ENCODE peak calls at places on chromosomes 4 and X, in ten cellular contexts. One of them, this sample, is unnamed.
A peak's percentile ranks its signal among the peaks of the same experiment; 100 is the strongest.

GRCh38 chr4:71857713-71858451 is 74.0 kb upstream of the GC start:
- DNase-seq in activated CD8-positive, alpha-beta T cell treated with anti-CD3 and anti-CD28 coated beads for 36 hours: no peak
- DNase-seq in Caco-2: peak; percentile 43
- DNase-seq in PC-3: no peak
- DNase-seq in fibroblast of lung: no peak
- DNase-seq in lung: peak; percentile 31
- DNase-seq in stimulated activated CD4-positive, alpha-beta T cell treated with anti-CD3 and anti-CD28 coated beads, Interleukin-15, amount 100 ng/mL, for 1 hour: no peak
- DNase-seq in NCI-H460: no peak
- DNase-seq in posterior vena cava: no peak
- DNase-seq in C1 segment of cervical spinal cord: no peak
- DNase-seq in this sample: no peak

GRCh38 chrX:46791927-46792825 is 33.3 kb upstream of the SLC9A7 start:
- DNase-seq in activated CD8-positive, alpha-beta T cell treated with anti-CD3 and anti-CD28 coated beads for 36 hours: peak; percentile 13
- DNase-seq in Caco-2: no peak
- DNase-seq in PC-3: peak; percentile 96
- DNase-seq in fibroblast of lung: peak; percentile 97
- DNase-seq in lung: no peak
- DNase-seq in stimulated activated CD4-positive, alpha-beta T cell treated with anti-CD3 and anti-CD28 coated beads, Interleukin-15, amount 100 ng/mL, for 1 hour: no peak
- DNase-seq in NCI-H460: no peak
- DNase-seq in posterior vena cava: no peak
- DNase-seq in C1 segment of cervical spinal cord: peak; percentile 1
- DNase-seq in this sample: peak; percentile 38

GRCh38 chr4:170420255-170420693 is 330.5 kb upstream of the AADAT start:
- DNase-seq in activated CD8-positive, alpha-beta T cell treated with anti-CD3 and anti-CD28 coated beads for 36 hours: no peak
- DNase-seq in Caco-2: no peak
- DNase-seq in PC-3: peak; percentile 14
- DNase-seq in fibroblast of lung: peak; percentile 23
- DNase-seq in lung: no peak
- DNase-seq in stimulated activated CD4-positive, alpha-beta T cell treated with anti-CD3 and anti-CD28 coated beads, Interleukin-15, amount 100 ng/mL, for 1 hour: no peak
- DNase-seq in NCI-H460: no peak
- DNase-seq in posterior vena cava: no peak
- DNase-seq in C1 segment of cervical spinal cord: no peak
- DNase-seq in this sample: no peak

GRCh38 chr4:93337196-93337595 is 491.4 kb upstream of the ATOH1 start:
- DNase-seq in activated CD8-positive, alpha-beta T cell treated with anti-CD3 and anti-CD28 coated beads for 36 hours: no peak
- DNase-seq in Caco-2: no peak
- DNase-seq in PC-3: no peak
- DNase-seq in fibroblast of lung: no peak
- DNase-seq in lung: no peak
- DNase-seq in stimulated activated CD4-positive, alpha-beta T cell treated with anti-CD3 and anti-CD28 coated beads, Interleukin-15, amount 100 ng/mL, for 1 hour: no peak
- DNase-seq in NCI-H460: no peak
- DNase-seq in posterior vena cava: no peak
- DNase-seq in C1 segment of cervical spinal cord: no peak
- DNase-seq in this sample: no peak

GRCh38 chr4:139815646-139816601 is 150.3 kb downstream of the MGST2 start:
- DNase-seq in activated CD8-positive, alpha-beta T cell treated with anti-CD3 and anti-CD28 coated beads for 36 hours: peak; percentile 15
- DNase-seq in Caco-2: no peak
- DNase-seq in PC-3: peak; percentile 56
- DNase-seq in fibroblast of lung: peak; percentile 89
- DNase-seq in lung: no peak
- DNase-seq in stimulated activated CD4-positive, alpha-beta T cell treated with anti-CD3 and anti-CD28 coated beads, Interleukin-15, amount 100 ng/mL, for 1 hour: no peak
- DNase-seq in NCI-H460: peak; percentile 12
- DNase-seq in posterior vena cava: no peak
- DNase-seq in C1 segment of cervical spinal cord: peak; percentile 60
- DNase-seq in this sample: no peak

GRCh38 chr4:144615182-144615581 is 30.8 kb upstream of the HHIP start:
- DNase-seq in activated CD8-positive, alpha-beta T cell treated with anti-CD3 and anti-CD28 coated beads for 36 hours: no peak
- DNase-seq in Caco-2: no peak
- DNase-seq in PC-3: peak; percentile 47
- DNase-seq in fibroblast of lung: peak; percentile 56
- DNase-seq in lung: no peak
- DNase-seq in stimulated activated CD4-positive, alpha-beta T cell treated with anti-CD3 and anti-CD28 coated beads, Interleukin-15, amount 100 ng/mL, for 1 hour: no peak
- DNase-seq in NCI-H460: no peak
- DNase-seq in posterior vena cava: no peak
- DNase-seq in C1 segment of cervical spinal cord: no peak
- DNase-seq in this sample: no peak

GRCh38 chr4:38024203-38024504 is 64.0 kb downstream of the PTTG2 start:
- DNase-seq in activated CD8-positive, alpha-beta T cell treated with anti-CD3 and anti-CD28 coated beads for 36 hours: no peak
- DNase-seq in Caco-2: no peak
- DNase-seq in PC-3: no peak
- DNase-seq in fibroblast of lung: no peak
- DNase-seq in lung: no peak
- DNase-seq in stimulated activated CD4-positive, alpha-beta T cell treated with anti-CD3 and anti-CD28 coated beads, Interleukin-15, amount 100 ng/mL, for 1 hour: no peak
- DNase-seq in NCI-H460: no peak
- DNase-seq in posterior vena cava: no peak
- DNase-seq in C1 segment of cervical spinal cord: no peak
- DNase-seq in this sample: no peak

GRCh38 chr4:35124116-35124515 is 1120.2 kb downstream of the ARAP2 start:
- DNase-seq in activated CD8-positive, alpha-beta T cell treated with anti-CD3 and anti-CD28 coated beads for 36 hours: no peak
- DNase-seq in Caco-2: no peak
- DNase-seq in PC-3: no peak
- DNase-seq in fibroblast of lung: peak; percentile 17
- DNase-seq in lung: no peak
- DNase-seq in stimulated activated CD4-positive, alpha-beta T cell treated with anti-CD3 and anti-CD28 coated beads, Interleukin-15, amount 100 ng/mL, for 1 hour: no peak
- DNase-seq in NCI-H460: no peak
- DNase-seq in posterior vena cava: no peak
- DNase-seq in C1 segment of cervical spinal cord: no peak
- DNase-seq in this sample: no peak